ENCODE peak calls at places on chromosome 7, in four cellular contexts. One of them, this sample, is unnamed.

GRCh38 chr7:44470628-44471245 is 19.7 kb downstream of the NUDCD3 start:
- DNase-seq in AG09309: no peak
- DNase-seq in GM12865: no peak
- DNase-seq in mammary epithelial cell: no peak
- DNase-seq in this sample: no peak

GRCh38 chr7:34327681-34328080 is 330.3 kb upstream of the NPSR1 start:
- DNase-seq in AG09309: no peak
- DNase-seq in GM12865: no peak
- DNase-seq in mammary epithelial cell: no peak
- DNase-seq in this sample: no peak

GRCh38 chr7:134741901-134742635 is 37.4 kb upstream of the CALD1 start:
- DNase-seq in AG09309: peak
- DNase-seq in GM12865: no peak
- DNase-seq in mammary epithelial cell: peak
- DNase-seq in this sample: no peak

GRCh38 chr7:112990619-112991018 is 96.0 kb downstream of the GPR85 start:
- DNase-seq in AG09309: no peak
- DNase-seq in GM12865: no peak
- DNase-seq in mammary epithelial cell: peak
- DNase-seq in this sample: no peak

GRCh38 chr7:55504093-55504859 is 68.0 kb downstream of the VOPP1 start:
- DNase-seq in AG09309: no peak
- DNase-seq in GM12865: no peak
- DNase-seq in mammary epithelial cell: peak
- DNase-seq in this sample: no peak

GRCh38 chr7:50795253-50795652 is 12.6 kb upstream of the GRB10 start:
- DNase-seq in AG09309: no peak
- DNase-seq in GM12865: no peak
- DNase-seq in mammary epithelial cell: no peak
- DNase-seq in this sample: no peak

GRCh38 chr7:128904381-128905197 is 5.9 kb downstream of the KCP start:
- DNase-seq in AG09309: no peak
- DNase-seq in GM12865: peak
- DNase-seq in mammary epithelial cell: peak
- DNase-seq in this sample: peak

GRCh38 chr7:24722386-24723177 is 34.7 kb downstream of the GSDME start:
- DNase-seq in AG09309: no peak
- DNase-seq in GM12865: no peak
- DNase-seq in mammary epithelial cell: no peak
- DNase-seq in this sample: no peak

GRCh38 chr7:64807731-64808365 is 13.6 kb downstream of the ZNF138 start:
- DNase-seq in AG09309: no peak
- DNase-seq in GM12865: no peak
- DNase-seq in mammary epithelial cell: no peak
- DNase-seq in this sample: no peak

GRCh38 chr7:1754345-1754908 is 84.3 kb downstream of the ELFN1 start:
- DNase-seq in AG09309: no peak
- DNase-seq in GM12865: no peak
- DNase-seq in mammary epithelial cell: no peak
- DNase-seq in this sample: no peak

GRCh38 chr7:24401628-24402593 is 117.9 kb downstream of the NPY start:
- DNase-seq in AG09309: no peak
- DNase-seq in GM12865: peak
- DNase-seq in mammary epithelial cell: peak
- DNase-seq in this sample: no peak

GRCh38 chr7:43700646-43701501 is 28.4 kb downstream of the COA1 start:
- DNase-seq in AG09309: no peak
- DNase-seq in GM12865: peak
- DNase-seq in mammary epithelial cell: no peak
- DNase-seq in this sample: no peak

GRCh38 chr7:19920200-19920599 is 146.8 kb upstream of the TMEM196 start:
- DNase-seq in AG09309: peak
- DNase-seq in GM12865: no peak
- DNase-seq in mammary epithelial cell: no peak
- DNase-seq in this sample: no peak

GRCh38 chr7:41134242-41134872 is 568.5 kb downstream of the INHBA start:
- DNase-seq in AG09309: no peak
- DNase-seq in GM12865: peak
- DNase-seq in mammary epithelial cell: peak
- DNase-seq in this sample: no peak

GRCh38 chr7:23234569-23235296 is 11.8 kb upstream of the GPNMB start:
- DNase-seq in AG09309: no peak
- DNase-seq in GM12865: peak
- DNase-seq in mammary epithelial cell: no peak
- DNase-seq in this sample: no peak

GRCh38 chr7:123674399-123675091 is 18.9 kb downstream of the LMOD2 start:
- DNase-seq in AG09309: peak
- DNase-seq in GM12865: no peak
- DNase-seq in mammary epithelial cell: peak
- DNase-seq in this sample: no peak

GRCh38 chr7:27636326-27637006 is 26.2 kb downstream of the HIBADH start:
- DNase-seq in AG09309: peak
- DNase-seq in GM12865: no peak
- DNase-seq in mammary epithelial cell: no peak
- DNase-seq in this sample: no peak

GRCh38 chr7:71645836-71646235 is 513.9 kb downstream of the GALNT17 start:
- DNase-seq in AG09309: no peak
- DNase-seq in GM12865: no peak
- DNase-seq in mammary epithelial cell: no peak
- DNase-seq in this sample: no peak

GRCh38 chr7:100803398-100804161 is 23.7 kb downstream of the EPHB4 start:
- DNase-seq in AG09309: peak
- DNase-seq in GM12865: peak
- DNase-seq in mammary epithelial cell: peak
- DNase-seq in this sample: peak

GRCh38 chr7:107972075-107972482 is 30.9 kb downstream of the LAMB1 start:
- DNase-seq in AG09309: peak
- DNase-seq in GM12865: no peak
- DNase-seq in mammary epithelial cell: no peak
- DNase-seq in this sample: peak

GRCh38 chr7:131110294-131111080 is 217.2 kb upstream of the MKLN1 start:
- DNase-seq in AG09309: no peak
- DNase-seq in GM12865: peak
- DNase-seq in mammary epithelial cell: peak
- DNase-seq in this sample: no peak

GRCh38 chr7:131111081-131111576 is 216.5 kb upstream of the MKLN1 start:
- DNase-seq in AG09309: peak
- DNase-seq in GM12865: peak
- DNase-seq in mammary epithelial cell: peak
- DNase-seq in this sample: no peak

GRCh38 chr7:131109757-131110293 is 217.9 kb upstream of the MKLN1 start:
- DNase-seq in AG09309: no peak
- DNase-seq in GM12865: peak
- DNase-seq in mammary epithelial cell: peak
- DNase-seq in this sample: no peak

GRCh38 chr7:131112431-131112830 is 215.2 kb upstream of the MKLN1 start:
- DNase-seq in AG09309: no peak
- DNase-seq in GM12865: peak
- DNase-seq in mammary epithelial cell: no peak
- DNase-seq in this sample: no peak

DNA sequence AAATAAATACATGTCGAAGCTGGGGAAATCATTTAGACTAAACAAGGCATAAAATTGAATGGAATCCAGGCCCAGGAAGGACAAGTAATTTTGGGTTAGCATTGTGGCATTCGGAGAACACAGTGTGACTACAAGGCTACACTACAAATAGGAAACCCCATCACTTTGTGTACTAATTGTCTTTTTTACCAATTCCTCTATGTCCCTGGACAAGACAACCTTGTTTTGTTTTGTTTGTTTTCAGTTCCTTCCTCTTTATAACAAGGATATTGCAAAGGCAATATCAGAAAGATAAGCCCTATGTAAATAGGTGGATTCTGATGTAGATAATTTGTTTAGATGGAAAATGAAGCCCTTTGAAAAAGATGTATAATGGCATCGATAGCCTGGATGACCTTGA is 215.9 kb upstream of the MKLN1 start:
- DNase-seq in AG09309: no peak
- DNase-seq in GM12865: no peak
- DNase-seq in mammary epithelial cell: no peak
- DNase-seq in this sample: no peak
- H3K4me3 ChIP-seq in AG09309: no peak
- H3K4me3 ChIP-seq in GM12865: no peak
- H3K4me3 ChIP-seq in mammary epithelial cell: no peak
- H3K4me3 ChIP-seq in this sample: no peak

DNA sequence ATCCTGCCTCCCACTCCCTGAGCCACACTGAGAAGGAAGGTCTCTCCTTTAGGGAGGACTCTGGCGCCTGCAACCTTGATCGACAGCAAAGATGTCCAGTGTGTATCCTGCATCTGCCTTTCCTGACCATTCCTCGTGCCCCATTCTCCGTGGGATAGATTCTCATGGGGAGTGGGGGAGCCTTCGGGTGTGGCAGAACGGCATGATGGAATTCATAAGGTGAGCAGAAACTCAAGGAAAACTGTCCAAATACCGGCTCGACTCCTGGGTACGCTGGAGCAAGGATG is 633 bp upstream of the RARRES2 start:
- DNase-seq in AG09309: no peak
- DNase-seq in GM12865: no peak
- DNase-seq in mammary epithelial cell: no peak
- DNase-seq in this sample: no peak
- H3K4me3 ChIP-seq in AG09309: no peak
- H3K4me3 ChIP-seq in GM12865: no peak
- H3K4me3 ChIP-seq in mammary epithelial cell: no peak
- H3K4me3 ChIP-seq in this sample: no peak

DNA sequence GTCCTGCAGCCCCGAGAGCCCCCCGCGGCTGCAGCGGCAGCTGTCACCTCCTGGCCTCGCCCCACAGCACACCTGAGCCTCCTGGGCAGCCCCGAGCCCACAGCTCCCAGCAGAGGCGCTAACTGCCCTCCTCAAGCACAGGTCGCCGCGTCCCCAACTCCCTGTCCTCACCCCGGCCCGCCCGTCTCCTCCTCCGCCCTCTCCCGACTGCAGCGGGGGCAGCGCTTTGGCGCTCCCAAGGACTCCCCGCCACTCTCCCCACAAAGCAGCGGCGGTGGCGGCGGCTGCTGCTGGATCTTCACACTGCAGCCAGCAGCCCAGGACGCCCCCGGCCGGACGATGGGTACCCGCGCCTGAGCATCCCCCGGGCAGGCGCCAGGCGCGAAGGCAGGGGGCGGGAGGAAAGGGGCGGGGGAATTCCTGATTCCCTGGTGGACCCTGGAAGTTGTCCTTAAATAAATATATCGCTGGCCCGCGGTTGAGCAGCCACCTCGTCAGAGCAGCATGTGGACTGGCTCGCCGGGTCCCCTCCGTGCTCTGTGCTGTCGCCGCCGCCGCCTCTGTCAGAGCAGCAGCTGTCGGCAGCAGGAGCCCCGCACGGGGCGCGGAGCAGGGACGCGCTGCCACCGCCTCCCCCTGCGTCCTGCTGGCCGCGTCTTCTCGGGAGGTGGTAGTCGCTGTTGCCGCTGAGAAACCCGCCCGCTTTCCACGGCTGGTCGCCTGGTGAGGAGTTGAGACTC is at the start of gene ZNF804B:
- DNase-seq in AG09309: no peak
- DNase-seq in GM12865: no peak
- DNase-seq in mammary epithelial cell: no peak
- DNase-seq in this sample: no peak
- H3K4me3 ChIP-seq in AG09309: no peak
- H3K4me3 ChIP-seq in GM12865: no peak
- H3K4me3 ChIP-seq in mammary epithelial cell: no peak
- H3K4me3 ChIP-seq in this sample: no peak

DNA sequence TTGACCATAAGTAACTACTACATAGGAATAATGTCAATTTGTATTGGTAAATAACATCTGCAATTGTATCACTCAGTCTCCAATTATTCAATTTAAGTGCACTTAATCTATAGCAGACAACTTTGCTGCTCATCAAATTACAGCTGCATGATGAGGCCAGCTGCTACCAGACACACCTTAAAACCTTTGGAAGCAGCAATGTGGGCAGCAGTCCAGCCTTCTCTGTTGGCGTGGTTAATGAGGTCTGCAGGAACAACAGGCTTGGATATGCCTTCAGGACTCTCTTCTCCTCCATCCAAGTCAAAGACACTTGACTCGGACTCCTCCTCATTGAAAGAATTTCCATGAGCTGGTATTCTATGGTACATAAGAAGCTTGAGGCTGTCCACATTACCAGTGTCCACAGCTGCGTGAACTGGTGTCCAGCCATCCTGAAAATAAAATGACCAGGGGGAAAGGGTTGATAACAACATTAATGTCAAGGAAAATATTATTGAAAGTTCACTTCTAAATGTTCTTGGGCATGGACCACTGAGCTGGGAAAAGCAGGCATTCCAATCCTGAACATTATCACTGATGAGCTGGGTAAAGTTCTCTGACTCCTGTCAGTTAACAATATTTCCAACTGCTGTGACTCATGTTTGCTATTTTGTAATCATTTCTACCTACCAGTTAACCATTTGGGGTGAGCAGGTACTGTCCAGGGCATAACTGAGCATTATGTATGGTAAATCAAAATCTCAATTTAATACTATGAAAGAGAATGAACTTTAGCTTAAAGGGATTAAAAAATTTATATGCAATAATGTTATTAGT is 95.7 kb downstream of the CTTNBP2 start:
- DNase-seq in AG09309: no peak
- DNase-seq in GM12865: no peak
- DNase-seq in mammary epithelial cell: peak
- DNase-seq in this sample: no peak
- H3K4me3 ChIP-seq in AG09309: no peak
- H3K4me3 ChIP-seq in GM12865: no peak
- H3K4me3 ChIP-seq in mammary epithelial cell: no peak
- H3K4me3 ChIP-seq in this sample: no peak

DNA sequence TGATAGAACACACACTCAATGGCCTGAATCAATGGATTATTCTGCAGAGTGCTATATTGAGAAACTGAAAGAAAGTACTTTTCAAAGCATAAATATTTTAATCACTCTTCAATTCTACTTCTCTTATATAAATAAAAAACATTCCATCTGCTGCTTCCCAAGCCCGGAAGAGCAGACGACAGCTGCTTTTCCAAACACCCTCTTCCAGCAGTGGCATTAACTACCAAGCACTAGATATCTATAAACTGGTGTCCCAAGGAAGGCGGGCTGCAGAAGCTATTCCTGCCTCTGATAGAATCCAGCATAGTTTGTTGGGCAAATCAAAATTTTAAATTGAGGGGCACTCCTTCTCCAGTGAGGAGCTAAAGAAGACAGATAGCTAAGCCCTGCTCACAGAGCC is 285.0 kb upstream of the AOAH start:
- DNase-seq in AG09309: no peak
- DNase-seq in GM12865: no peak
- DNase-seq in mammary epithelial cell: no peak
- DNase-seq in this sample: no peak
- H3K4me3 ChIP-seq in AG09309: no peak
- H3K4me3 ChIP-seq in GM12865: no peak
- H3K4me3 ChIP-seq in mammary epithelial cell: no peak
- H3K4me3 ChIP-seq in this sample: no peak

GRCh38 chr7:111113263-111114017 is 22.5 kb downstream of the LRRN3 start:
- DNase-seq in AG09309: peak
- DNase-seq in GM12865: peak
- DNase-seq in mammary epithelial cell: peak
- DNase-seq in this sample: no peak
- H3K4me3 ChIP-seq in AG09309: no peak
- H3K4me3 ChIP-seq in GM12865: no peak
- H3K4me3 ChIP-seq in mammary epithelial cell: no peak
- H3K4me3 ChIP-seq in this sample: no peak